ENCODE peak calls at places on chromosomes 2 and 18, in eight cellular contexts. One of them, this sample, is unnamed.

GRCh38 chr2:110702514-110702913 is 24.7 kb upstream of the BUB1 start:
- DNase-seq in kidney epithelial cell: no peak
- DNase-seq in epithelial cell of esophagus: no peak
- DNase-seq in lower leg skin: no peak
- DNase-seq in endothelial cell: no peak
- DNase-seq in CD8-positive, alpha-beta T cell: no peak
- DNase-seq in AG04450: no peak
- DNase-seq in Calu3: no peak
- DNase-seq in this sample: no peak

GRCh38 chr2:156436477-156437085 is 402 bp downstream of the GPD2 start:
- DNase-seq in kidney epithelial cell: no peak
- DNase-seq in epithelial cell of esophagus: peak
- DNase-seq in lower leg skin: no peak
- DNase-seq in endothelial cell: peak
- DNase-seq in CD8-positive, alpha-beta T cell: no peak
- DNase-seq in AG04450: no peak
- DNase-seq in Calu3: no peak
- DNase-seq in this sample: peak

GRCh38 chr2:176682278-176682677 is 413.0 kb downstream of the MTX2 start:
- DNase-seq in kidney epithelial cell: no peak
- DNase-seq in epithelial cell of esophagus: no peak
- DNase-seq in lower leg skin: no peak
- DNase-seq in endothelial cell: no peak
- DNase-seq in CD8-positive, alpha-beta T cell: no peak
- DNase-seq in AG04450: no peak
- DNase-seq in Calu3: no peak
- DNase-seq in this sample: no peak

GRCh38 chr18:33781429-33781828 is 203.4 kb downstream of the ASXL3 start:
- DNase-seq in kidney epithelial cell: no peak
- DNase-seq in epithelial cell of esophagus: no peak
- DNase-seq in lower leg skin: no peak
- DNase-seq in endothelial cell: no peak
- DNase-seq in CD8-positive, alpha-beta T cell: no peak
- DNase-seq in AG04450: no peak
- DNase-seq in Calu3: no peak
- DNase-seq in this sample: no peak

GRCh38 chr18:70188113-70188512 is 17.4 kb downstream of the RTTN start:
- DNase-seq in kidney epithelial cell: no peak
- DNase-seq in epithelial cell of esophagus: no peak
- DNase-seq in lower leg skin: no peak
- DNase-seq in endothelial cell: no peak
- DNase-seq in CD8-positive, alpha-beta T cell: no peak
- DNase-seq in AG04450: no peak
- DNase-seq in Calu3: no peak
- DNase-seq in this sample: no peak

GRCh38 chr2:33238111-33238510 is 238.3 kb upstream of the RASGRP3 start:
- DNase-seq in kidney epithelial cell: no peak
- DNase-seq in epithelial cell of esophagus: peak
- DNase-seq in lower leg skin: no peak
- DNase-seq in endothelial cell: no peak
- DNase-seq in CD8-positive, alpha-beta T cell: no peak
- DNase-seq in AG04450: no peak
- DNase-seq in Calu3: no peak
- DNase-seq in this sample: no peak

GRCh38 chr2:51165534-51166260 is 133.8 kb upstream of the NRXN1 start:
- DNase-seq in kidney epithelial cell: no peak
- DNase-seq in epithelial cell of esophagus: no peak
- DNase-seq in lower leg skin: no peak
- DNase-seq in endothelial cell: no peak
- DNase-seq in CD8-positive, alpha-beta T cell: no peak
- DNase-seq in AG04450: no peak
- DNase-seq in Calu3: no peak
- DNase-seq in this sample: no peak

GRCh38 chr18:49230331-49230730 is 230.1 kb downstream of the DYM start:
- DNase-seq in kidney epithelial cell: no peak
- DNase-seq in epithelial cell of esophagus: no peak
- DNase-seq in lower leg skin: no peak
- DNase-seq in endothelial cell: no peak
- DNase-seq in CD8-positive, alpha-beta T cell: no peak
- DNase-seq in AG04450: no peak
- DNase-seq in Calu3: no peak
- DNase-seq in this sample: no peak

GRCh38 chr2:230706966-230707365 is 5.7 kb upstream of the CAB39 start:
- DNase-seq in kidney epithelial cell: no peak
- DNase-seq in epithelial cell of esophagus: no peak
- DNase-seq in lower leg skin: no peak
- DNase-seq in endothelial cell: no peak
- DNase-seq in CD8-positive, alpha-beta T cell: no peak
- DNase-seq in AG04450: no peak
- DNase-seq in Calu3: no peak
- DNase-seq in this sample: no peak

GRCh38 chr18:77139619-77140018 is 7.0 kb upstream of the MBP start:
- DNase-seq in kidney epithelial cell: no peak
- DNase-seq in epithelial cell of esophagus: no peak
- DNase-seq in lower leg skin: no peak
- DNase-seq in endothelial cell: no peak
- DNase-seq in CD8-positive, alpha-beta T cell: no peak
- DNase-seq in AG04450: no peak
- DNase-seq in Calu3: no peak
- DNase-seq in this sample: no peak

GRCh38 chr2:9287400-9288059 is 80.9 kb downstream of the ASAP2 start:
- DNase-seq in kidney epithelial cell: peak
- DNase-seq in epithelial cell of esophagus: peak
- DNase-seq in lower leg skin: no peak
- DNase-seq in endothelial cell: no peak
- DNase-seq in CD8-positive, alpha-beta T cell: no peak
- DNase-seq in AG04450: peak
- DNase-seq in Calu3: peak
- DNase-seq in this sample: no peak

GRCh38 chr2:172039011-172039704 is 39.4 kb downstream of the METAP1D start:
- DNase-seq in kidney epithelial cell: no peak
- DNase-seq in epithelial cell of esophagus: no peak
- DNase-seq in lower leg skin: no peak
- DNase-seq in endothelial cell: no peak
- DNase-seq in CD8-positive, alpha-beta T cell: no peak
- DNase-seq in AG04450: no peak
- DNase-seq in Calu3: no peak
- DNase-seq in this sample: no peak

GRCh38 chr18:57859314-57859713 is 56.2 kb upstream of the ATP8B1 start:
- DNase-seq in kidney epithelial cell: no peak
- DNase-seq in epithelial cell of esophagus: peak
- DNase-seq in lower leg skin: no peak
- DNase-seq in endothelial cell: no peak
- DNase-seq in CD8-positive, alpha-beta T cell: no peak
- DNase-seq in AG04450: no peak
- DNase-seq in Calu3: peak
- DNase-seq in this sample: peak

GRCh38 chr2:2899826-2900225 is 477.8 kb downstream of the EIPR1 start:
- DNase-seq in kidney epithelial cell: no peak
- DNase-seq in epithelial cell of esophagus: no peak
- DNase-seq in lower leg skin: no peak
- DNase-seq in endothelial cell: no peak
- DNase-seq in CD8-positive, alpha-beta T cell: no peak
- DNase-seq in AG04450: no peak
- DNase-seq in Calu3: no peak
- DNase-seq in this sample: peak

GRCh38 chr2:12202702-12203101 is 456.3 kb downstream of the LPIN1 start:
- DNase-seq in kidney epithelial cell: no peak
- DNase-seq in epithelial cell of esophagus: no peak
- DNase-seq in lower leg skin: no peak
- DNase-seq in endothelial cell: no peak
- DNase-seq in CD8-positive, alpha-beta T cell: no peak
- DNase-seq in AG04450: peak
- DNase-seq in Calu3: no peak
- DNase-seq in this sample: no peak

GRCh38 chr2:231568785-231569435 is 23.8 kb upstream of the TEX44 start:
- DNase-seq in kidney epithelial cell: no peak
- DNase-seq in epithelial cell of esophagus: no peak
- DNase-seq in lower leg skin: no peak
- DNase-seq in endothelial cell: no peak
- DNase-seq in CD8-positive, alpha-beta T cell: no peak
- DNase-seq in AG04450: no peak
- DNase-seq in Calu3: no peak
- DNase-seq in this sample: no peak

GRCh38 chr2:45872211-45872610 is 220.7 kb downstream of the PRKCE start:
- DNase-seq in kidney epithelial cell: no peak
- DNase-seq in epithelial cell of esophagus: no peak
- DNase-seq in lower leg skin: no peak
- DNase-seq in endothelial cell: no peak
- DNase-seq in CD8-positive, alpha-beta T cell: no peak
- DNase-seq in AG04450: no peak
- DNase-seq in Calu3: no peak
- DNase-seq in this sample: no peak

GRCh38 chr18:13381907-13382682 is 163.5 kb downstream of the LDLRAD4 start:
- DNase-seq in kidney epithelial cell: peak
- DNase-seq in epithelial cell of esophagus: no peak
- DNase-seq in lower leg skin: no peak
- DNase-seq in endothelial cell: peak
- DNase-seq in CD8-positive, alpha-beta T cell: no peak
- DNase-seq in AG04450: no peak
- DNase-seq in Calu3: peak
- DNase-seq in this sample: peak

GRCh38 chr2:128325665-128326181 is 7.1 kb upstream of the HS6ST1 start:
- DNase-seq in kidney epithelial cell: no peak
- DNase-seq in epithelial cell of esophagus: no peak
- DNase-seq in lower leg skin: no peak
- DNase-seq in endothelial cell: no peak
- DNase-seq in CD8-positive, alpha-beta T cell: no peak
- DNase-seq in AG04450: no peak
- DNase-seq in Calu3: no peak
- DNase-seq in this sample: no peak

GRCh38 chr2:216232721-216233120 is 123.6 kb downstream of the XRCC5 start:
- DNase-seq in kidney epithelial cell: no peak
- DNase-seq in epithelial cell of esophagus: no peak
- DNase-seq in lower leg skin: no peak
- DNase-seq in endothelial cell: no peak
- DNase-seq in CD8-positive, alpha-beta T cell: no peak
- DNase-seq in AG04450: no peak
- DNase-seq in Calu3: no peak
- DNase-seq in this sample: no peak
- TF ChIP-seq CTCF in kidney epithelial cell: no peak
- TF ChIP-seq CTCF in epithelial cell of esophagus: no peak
- TF ChIP-seq CTCF in lower leg skin: no peak
- TF ChIP-seq CTCF in endothelial cell: no peak
- TF ChIP-seq CTCF in CD8-positive, alpha-beta T cell: no peak
- TF ChIP-seq CTCF in AG04450: no peak
- TF ChIP-seq CTCF in Calu3: no peak
- TF ChIP-seq CTCF in this sample: no peak

GRCh38 chr2:43437363-43437762 is 158.5 kb downstream of the THADA start:
- DNase-seq in kidney epithelial cell: no peak
- DNase-seq in epithelial cell of esophagus: no peak
- DNase-seq in lower leg skin: no peak
- DNase-seq in endothelial cell: no peak
- DNase-seq in CD8-positive, alpha-beta T cell: no peak
- DNase-seq in AG04450: no peak
- DNase-seq in Calu3: no peak
- DNase-seq in this sample: no peak

GRCh38 chr2:43438342-43438741 is 157.5 kb downstream of the THADA start:
- DNase-seq in kidney epithelial cell: no peak
- DNase-seq in epithelial cell of esophagus: peak
- DNase-seq in lower leg skin: no peak
- DNase-seq in endothelial cell: no peak
- DNase-seq in CD8-positive, alpha-beta T cell: no peak
- DNase-seq in AG04450: no peak
- DNase-seq in Calu3: no peak
- DNase-seq in this sample: no peak

GRCh38 chr2:43441195-43441594 is 154.6 kb downstream of the THADA start:
- DNase-seq in kidney epithelial cell: no peak
- DNase-seq in epithelial cell of esophagus: no peak
- DNase-seq in lower leg skin: no peak
- DNase-seq in endothelial cell: no peak
- DNase-seq in CD8-positive, alpha-beta T cell: no peak
- DNase-seq in AG04450: no peak
- DNase-seq in Calu3: no peak
- DNase-seq in this sample: no peak

GRCh38 chr2:43436431-43436830 is 159.4 kb downstream of the THADA start:
- DNase-seq in kidney epithelial cell: no peak
- DNase-seq in epithelial cell of esophagus: no peak
- DNase-seq in lower leg skin: no peak
- DNase-seq in endothelial cell: no peak
- DNase-seq in CD8-positive, alpha-beta T cell: no peak
- DNase-seq in AG04450: no peak
- DNase-seq in Calu3: no peak
- DNase-seq in this sample: no peak

GRCh38 chr2:43438858-43439655 is 156.8 kb downstream of the THADA start:
- DNase-seq in kidney epithelial cell: no peak
- DNase-seq in epithelial cell of esophagus: peak
- DNase-seq in lower leg skin: no peak
- DNase-seq in endothelial cell: no peak
- DNase-seq in CD8-positive, alpha-beta T cell: no peak
- DNase-seq in AG04450: no peak
- DNase-seq in Calu3: no peak
- DNase-seq in this sample: no peak
- TF ChIP-seq CTCF in kidney epithelial cell: no peak
- TF ChIP-seq CTCF in epithelial cell of esophagus: no peak
- TF ChIP-seq CTCF in lower leg skin: no peak
- TF ChIP-seq CTCF in endothelial cell: no peak
- TF ChIP-seq CTCF in CD8-positive, alpha-beta T cell: no peak
- TF ChIP-seq CTCF in AG04450: no peak
- TF ChIP-seq CTCF in Calu3: no peak
- TF ChIP-seq CTCF in this sample: no peak

DNA sequence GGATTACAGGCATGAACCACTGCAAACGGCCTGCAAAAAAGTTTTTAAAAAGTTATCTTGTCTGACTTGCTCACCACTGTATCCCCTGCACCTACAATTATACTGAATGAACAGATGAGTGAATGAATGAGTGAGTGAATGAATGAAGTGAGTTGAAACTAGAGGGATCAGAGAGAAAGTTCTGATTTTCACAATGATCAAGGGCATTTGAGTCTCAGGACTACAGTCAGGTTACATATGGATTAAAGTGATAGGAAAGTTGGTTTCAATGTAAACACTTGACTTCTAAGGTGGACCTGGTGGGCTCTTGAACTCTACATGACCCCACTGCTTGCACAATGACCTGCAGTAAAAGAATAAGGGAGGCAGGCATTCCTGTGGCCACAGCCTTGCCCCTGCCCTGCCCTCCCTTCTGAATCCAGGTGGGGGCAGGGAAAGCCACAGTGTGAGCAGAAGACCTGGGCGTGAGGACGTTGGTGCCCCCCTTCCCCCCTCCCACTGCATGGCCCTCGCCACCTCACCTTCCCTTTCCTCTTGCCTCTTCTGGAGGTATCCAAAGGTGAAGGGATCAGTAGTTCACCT is 10.7 kb downstream of the C2orf80 start:
- DNase-seq in kidney epithelial cell: peak
- DNase-seq in epithelial cell of esophagus: no peak
- DNase-seq in lower leg skin: no peak
- DNase-seq in endothelial cell: no peak
- DNase-seq in CD8-positive, alpha-beta T cell: no peak
- DNase-seq in AG04450: no peak
- DNase-seq in Calu3: peak
- DNase-seq in this sample: no peak
- TF ChIP-seq CTCF in kidney epithelial cell: no peak
- TF ChIP-seq CTCF in epithelial cell of esophagus: no peak
- TF ChIP-seq CTCF in lower leg skin: no peak
- TF ChIP-seq CTCF in endothelial cell: no peak
- TF ChIP-seq CTCF in CD8-positive, alpha-beta T cell: no peak
- TF ChIP-seq CTCF in AG04450: no peak
- TF ChIP-seq CTCF in Calu3: no peak
- TF ChIP-seq CTCF in this sample: no peak

GRCh38 chr2:120508581-120509041 is 162.7 kb downstream of the INHBB start:
- DNase-seq in kidney epithelial cell: no peak
- DNase-seq in epithelial cell of esophagus: peak
- DNase-seq in lower leg skin: no peak
- DNase-seq in endothelial cell: no peak
- DNase-seq in CD8-positive, alpha-beta T cell: no peak
- DNase-seq in AG04450: no peak
- DNase-seq in Calu3: no peak
- DNase-seq in this sample: no peak
- TF ChIP-seq CTCF in kidney epithelial cell: no peak
- TF ChIP-seq CTCF in epithelial cell of esophagus: peak
- TF ChIP-seq CTCF in lower leg skin: no peak
- TF ChIP-seq CTCF in endothelial cell: no peak
- TF ChIP-seq CTCF in CD8-positive, alpha-beta T cell: no peak
- TF ChIP-seq CTCF in AG04450: no peak
- TF ChIP-seq CTCF in Calu3: no peak
- TF ChIP-seq CTCF in this sample: no peak

This sample was measured in GM12865.